ENCODE peak calls at places on chromosomes 1 and 21, in four cellular contexts. Z is SJSA1; R is CD4-positive, CD25-positive, alpha-beta regulatory T cell; I is OCI-LY7. L is an unnamed sample.

GRCh38 chr1:16618719-16619118 is 5.4 kb upstream of the NBPF1 start:
- DNase-seq in I (no peak), Z (peak; percentile 67), R (no peak), L (peak; percentile 83)

GRCh38 chr1:168408531-168409242 is 128.0 kb downstream of the TBX19 start:
- DNase-seq in I (no peak), R (peak; percentile 86), Z (no peak), L (no peak)

GRCh38 chr1:68120136-68120791 is 69.8 kb upstream of the DIRAS3 start:
- DNase-seq in I (peak; percentile 65), Z (peak; percentile 58), R (peak; percentile 61), L (no peak)

GRCh38 chr1:54290443-54291184 is 90.6 kb downstream of the MRPL37 start:
- DNase-seq in Z (no peak), I (no peak), R (peak; percentile 43), L (no peak)

GRCh38 chr1:109926662-109927300 is 16.1 kb downstream of the CSF1 start:
- DNase-seq in Z (no peak), I (no peak), R (no peak), L (no peak)

GRCh38 chr21:41481191-41481590 is 26.8 kb downstream of the TMPRSS2 start:
- DNase-seq in I (no peak), R (no peak), Z (no peak), L (no peak)

GRCh38 chr21:32698971-32699693 is 28.7 kb downstream of the SYNJ1 start:
- DNase-seq in R (no peak), Z (no peak), I (no peak), L (no peak)

GRCh38 chr1:54225986-54226559 is 26.1 kb downstream of the MRPL37 start:
- DNase-seq in R (no peak), I (no peak), Z (no peak), L (no peak)

GRCh38 chr1:183622884-183623785 is 12.4 kb downstream of the ARPC5 start:
- DNase-seq in I (peak; percentile 82), Z (no peak), R (peak; percentile 77), L (no peak)

GRCh38 chr1:85504417-85504816 is 39.5 kb upstream of the DDAH1 start:
- DNase-seq in I (no peak), R (no peak), Z (no peak), L (no peak)

GRCh38 chr1:30745834-30746208 is 11.8 kb downstream of the LAPTM5 start:
- DNase-seq in R (no peak), Z (no peak), I (no peak), L (no peak)

GRCh38 chr1:192160186-192160585 is 1.9 kb downstream of the RGS18 start:
- DNase-seq in I (no peak), R (no peak), Z (no peak), L (no peak)

GRCh38 chr1:15617874-15618684 is 821 bp downstream of the DDI2 start:
- DNase-seq in R (peak; percentile 60), I (peak; percentile 64), Z (peak; percentile 48), L (no peak)

GRCh38 chr1:198123146-198123545 is 33.7 kb upstream of the NEK7 start:
- DNase-seq in Z (no peak), R (no peak), I (no peak), L (no peak)

GRCh38 chr1:51344602-51345299 is 14.4 kb upstream of the TTC39A start:
- DNase-seq in I (no peak), R (no peak), Z (no peak), L (no peak)

GRCh38 chr1:172342584-172343245 is 77.8 kb upstream of the C1orf105 start:
- DNase-seq in R (no peak), Z (no peak), I (no peak), L (no peak)

GRCh38 chr1:201740609-201741231 is 88.2 kb upstream of the IPO9 start:
- DNase-seq in Z (no peak), I (peak; percentile 42), R (no peak), L (peak; percentile 79)

GRCh38 chr21:41137889-41138288 is 30.1 kb upstream of the BACE2 start:
- DNase-seq in R (no peak), I (no peak), Z (no peak), L (no peak)

GRCh38 chr1:228060458-228061190 is 21.9 kb upstream of the ARF1 start:
- DNase-seq in I (no peak), R (no peak), Z (no peak), L (peak; percentile 49)

GRCh38 chr1:11299225-11299574 is 26.2 kb downstream of the UBIAD1 start:
- DNase-seq in R (no peak), Z (no peak), I (no peak), L (no peak)

GRCh38 chr1:11301593-11301992 is 28.6 kb downstream of the UBIAD1 start:
- DNase-seq in R (no peak), I (no peak), Z (no peak), L (no peak)

GRCh38 chr1:11298390-11299224 is 25.6 kb downstream of the UBIAD1 start:
- DNase-seq in Z (no peak), R (no peak), I (no peak), L (no peak)

GRCh38 chr1:11307837-11308236 is 34.8 kb downstream of the UBIAD1 start:
- DNase-seq in Z (no peak), R (no peak), I (no peak), L (no peak)

GRCh38 chr1:11302366-11302765 is 29.4 kb downstream of the UBIAD1 start:
- DNase-seq in R (no peak), Z (no peak), I (no peak), L (no peak)
- H3K36me3 ChIP-seq in R (no peaks in the 10 kb centered on the region), Z (no peaks in the 10 kb centered on the region), I (no peaks in the 10 kb centered on the region), L (no peaks in the 10 kb centered on the region)

GRCh38 chr1:160419150-160419837 is 18.9 kb downstream of the VANGL2 start:
- DNase-seq in R (no peak), Z (no peak), I (no peak), L (no peak)

GRCh38 chr1:160418483-160418882 is 18.1 kb downstream of the VANGL2 start:
- DNase-seq in Z (no peak), I (no peak), R (no peak), L (no peak)

GRCh38 chr1:160421881-160422280 is 21.5 kb downstream of the VANGL2 start:
- DNase-seq in R (no peak), I (no peak), Z (no peak), L (no peak)

GRCh38 chr1:160419838-160420169 is 19.4 kb downstream of the VANGL2 start:
- DNase-seq in Z (no peak), R (no peak), I (no peak), L (no peak)

GRCh38 chr1:160420881-160421842 is 20.8 kb downstream of the VANGL2 start:
- DNase-seq in Z (no peak), I (no peak), R (no peak), L (no peak)
- H3K36me3 ChIP-seq in Z (peaks cover 4% of the 10 kb centered on the region), I (no peaks in the 10 kb centered on the region), R (no peaks in the 10 kb centered on the region), L (peaks cover 51% of the 10 kb centered on the region)

DNA sequence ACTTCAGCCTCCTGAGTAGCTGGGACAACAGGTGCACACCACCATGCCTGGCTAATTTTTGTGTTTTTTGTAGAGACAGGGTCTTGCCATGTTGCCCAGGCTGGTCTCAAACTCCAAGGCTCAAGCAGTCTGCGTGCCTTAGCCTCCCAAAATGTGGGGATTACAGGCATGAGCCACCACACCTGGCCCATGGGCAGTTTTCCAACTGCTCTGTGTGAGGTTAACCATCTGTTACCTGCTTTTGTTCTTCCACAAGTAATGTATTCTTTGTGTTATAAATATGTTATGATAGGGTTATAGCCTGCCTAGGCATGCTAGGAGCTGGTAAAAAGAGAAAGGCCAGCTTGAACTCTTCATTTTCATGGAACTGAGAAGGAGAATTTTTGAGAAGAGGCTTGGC is 30.7 kb downstream of the TUFT1 start:
- DNase-seq in I (no peak), Z (no peak), R (no peak), L (no peak)
- H3K36me3 ChIP-seq in I (no peaks in the 10 kb centered on the region), Z (peaks cover 92% of the 10 kb centered on the region), R (peaks cover 9% of the 10 kb centered on the region), L (peaks cover 16% of the 10 kb centered on the region)

DNA sequence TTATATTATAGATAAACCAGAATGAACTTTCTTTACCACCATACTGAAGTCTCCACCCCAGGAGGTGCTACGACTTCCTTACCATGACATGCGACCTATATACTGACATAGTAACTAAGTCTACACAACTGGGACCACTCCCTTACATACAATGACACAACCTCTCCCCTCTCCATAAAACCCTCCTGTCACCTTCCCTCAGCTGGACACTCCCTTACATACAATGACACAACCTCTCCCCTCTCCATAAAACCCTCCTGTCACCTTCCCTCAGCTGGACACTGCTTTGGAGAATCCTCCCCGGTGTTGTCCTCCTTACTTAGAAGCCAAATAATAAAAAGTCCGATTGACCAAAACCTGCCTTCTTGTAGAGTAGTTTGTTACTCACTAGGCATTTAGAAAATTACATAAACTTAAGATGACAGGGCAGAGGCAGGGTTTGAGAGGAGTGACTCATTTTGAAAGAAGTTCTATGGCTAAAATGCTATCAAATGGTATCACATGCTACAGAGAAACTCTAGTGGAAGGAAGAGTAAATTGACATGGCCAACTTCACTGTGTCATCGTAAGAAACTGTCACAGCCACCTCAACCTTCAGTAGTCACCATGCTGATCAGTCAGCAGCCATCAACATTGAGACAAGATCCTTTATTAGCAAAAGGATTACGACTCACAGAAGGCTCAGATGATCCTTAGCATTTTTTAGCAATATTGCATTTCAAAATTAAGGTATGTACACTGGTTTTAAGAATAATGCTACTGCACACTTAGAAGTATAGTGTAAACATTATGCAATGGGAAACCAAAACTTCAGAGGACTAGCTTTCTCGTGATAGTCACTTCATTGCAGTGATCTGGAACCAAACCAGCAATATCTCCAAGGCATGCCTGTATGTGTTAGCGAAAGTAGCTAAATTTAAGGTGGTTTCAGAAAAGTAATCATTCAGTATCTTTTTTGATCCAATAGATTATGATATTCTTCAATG is 56.4 kb downstream of the AHCTF1 start:
- DNase-seq in I (no peak), Z (no peak), R (peak; percentile 42), L (no peak)
- H3K36me3 ChIP-seq in I (peaks cover 95% of the 10 kb centered on the region), Z (peaks cover 61% of the 10 kb centered on the region), R (peaks cover 77% of the 10 kb centered on the region), L (peaks cover 16% of the 10 kb centered on the region)

L was measured in sigmoid colon.